ENCODE peak calls at places on chromosomes 2 and 18, in eight cellular contexts. H is effector memory CD4-positive, alpha-beta T cell; O is right lobe of liver; M is CD4-positive, CD25-positive, alpha-beta regulatory T cell; Z is neuronal stem cell; X is CD4-positive, alpha-beta T cell; G is stomach; B is ascending aorta. R is an unnamed sample.
A peak's percentile ranks its signal among the peaks of the same experiment; 100 is the strongest.

GRCh38 chr2:200338692-200339091 is 32.2 kb downstream of the SPATS2L start:
- DNase-seq in H (no peak), O (no peak), M (no peak), Z (no peak), X (no peak), G (no peak), B (no peak), R (no peak)

GRCh38 chr2:57881998-57882884 is 164.4 kb upstream of the VRK2 start:
- DNase-seq in H (no peak), O (no peak), M (no peak), Z (no peak), X (no peak), G (no peak), B (no peak), R (no peak)

GRCh38 chr2:104866122-104866864 is 12.4 kb downstream of the POU3F3 start:
- DNase-seq in H (no peak), O (no peak), M (no peak), Z (no peak), X (no peak), G (no peak), B (no peak), R (no peak)

GRCh38 chr2:120605231-120605935 is 130.3 kb upstream of the GLI2 start:
- DNase-seq in H (no peak), O (peak; percentile 35), M (no peak), Z (no peak), X (no peak), G (no peak), B (no peak), R (no peak)

GRCh38 chr2:148875387-148876051 is 492 bp downstream of the KIF5C start:
- DNase-seq in H (no peak), O (no peak), M (no peak), Z (no peak), X (peak; percentile 18), G (no peak), B (no peak), R (peak; percentile 22)

GRCh38 chr2:8604262-8604661 is 77.6 kb upstream of the ID2 start:
- DNase-seq in H (no peak), O (no peak), M (no peak), Z (no peak), X (no peak), G (no peak), B (no peak), R (no peak)

GRCh38 chr2:64698668-64699444 is 45.1 kb upstream of the SERTAD2 start:
- DNase-seq in H (no peak), O (no peak), M (no peak), Z (no peak), X (no peak), G (no peak), B (no peak), R (no peak)

GRCh38 chr18:49976810-49977209 is 163.5 kb upstream of the ACAA2 start:
- DNase-seq in H (no peak), O (no peak), M (no peak), Z (no peak), X (no peak), G (no peak), B (no peak), R (no peak)

GRCh38 chr18:21444465-21445023 is 156.0 kb downstream of the ESCO1 start:
- DNase-seq in H (no peak), O (no peak), M (no peak), Z (peak; percentile 32), X (no peak), G (no peak), B (no peak), R (no peak)

GRCh38 chr2:190069936-190070696 is 7.6 kb upstream of the MSTN start:
- DNase-seq in H (no peak), O (no peak), M (peak; percentile 41), Z (peak; percentile 37), X (no peak), G (peak; percentile 68), B (no peak), R (no peak)

GRCh38 chr2:152405206-152406118 is 70.5 kb downstream of the FMNL2 start:
- DNase-seq in H (no peak), O (no peak), M (no peak), Z (no peak), X (no peak), G (no peak), B (no peak), R (no peak)

GRCh38 chr2:57373530-57373929 is 673.1 kb upstream of the VRK2 start:
- DNase-seq in H (no peak), O (no peak), M (no peak), Z (no peak), X (no peak), G (no peak), B (no peak), R (no peak)

GRCh38 chr2:186426153-186427016 is 59.7 kb upstream of the ZC3H15 start:
- DNase-seq in H (no peak), O (no peak), M (no peak), Z (no peak), X (no peak), G (no peak), B (no peak), R (no peak)

GRCh38 chr2:230703514-230703913 is 9.1 kb upstream of the CAB39 start:
- DNase-seq in H (no peak), O (no peak), M (no peak), Z (no peak), X (no peak), G (no peak), B (no peak), R (no peak)

GRCh38 chr2:173053043-173053699 is 22.5 kb upstream of the MAP3K20 start:
- DNase-seq in H (no peak), O (no peak), M (no peak), Z (no peak), X (no peak), G (no peak), B (no peak), R (no peak)

GRCh38 chr18:63255435-63255834 is 64.1 kb downstream of the BCL2 start:
- DNase-seq in H (no peak), O (no peak), M (no peak), Z (no peak), X (no peak), G (no peak), B (no peak), R (no peak)

GRCh38 chr2:7118606-7119503 is 201.6 kb downstream of the RNF144A start:
- DNase-seq in H (no peak), O (no peak), M (no peak), Z (peak; percentile 50), X (no peak), G (no peak), B (no peak), R (no peak)

GRCh38 chr2:15407666-15408065 is 153.5 kb downstream of the NBAS start:
- DNase-seq in H (no peak), O (no peak), M (no peak), Z (no peak), X (no peak), G (no peak), B (no peak), R (no peak)

GRCh38 chr2:67290451-67290991 is 106.6 kb upstream of the ETAA1 start:
- DNase-seq in H (no peak), O (no peak), M (no peak), Z (no peak), X (no peak), G (no peak), B (no peak), R (no peak)

DNA sequence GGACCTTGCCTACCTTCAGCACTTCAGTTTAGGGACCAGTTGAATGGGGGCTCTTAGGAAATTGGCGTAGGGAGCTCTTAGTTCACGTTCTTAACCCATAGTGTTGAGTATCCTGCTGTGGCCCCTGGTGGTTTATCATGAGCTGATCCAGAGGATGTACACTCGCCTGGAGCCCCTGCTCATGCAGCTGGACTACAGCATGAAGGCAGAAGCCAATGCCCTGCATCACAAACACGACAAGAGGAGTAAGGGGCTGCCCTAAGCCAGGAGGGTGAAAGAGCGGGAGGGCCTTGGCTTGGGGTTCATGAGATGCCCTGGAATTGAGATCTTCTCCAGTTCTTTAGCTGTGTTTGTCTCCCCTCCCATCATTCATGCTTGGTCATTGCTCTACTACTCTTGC is 2.9 kb downstream of the RETREG2 start:
- DNase-seq in H (no peak), O (no peak), M (no peak), Z (no peak), X (no peak), G (no peak), B (no peak), R (no peak)
- H3K9me3 ChIP-seq in H (no peaks in the 10 kb centered on the region), O (no peaks in the 10 kb centered on the region), M (no peaks in the 10 kb centered on the region), Z (no peaks in the 10 kb centered on the region), X (no peaks in the 10 kb centered on the region), G (no peaks in the 10 kb centered on the region), B (no peaks in the 10 kb centered on the region), R (no peaks in the 10 kb centered on the region)

DNA sequence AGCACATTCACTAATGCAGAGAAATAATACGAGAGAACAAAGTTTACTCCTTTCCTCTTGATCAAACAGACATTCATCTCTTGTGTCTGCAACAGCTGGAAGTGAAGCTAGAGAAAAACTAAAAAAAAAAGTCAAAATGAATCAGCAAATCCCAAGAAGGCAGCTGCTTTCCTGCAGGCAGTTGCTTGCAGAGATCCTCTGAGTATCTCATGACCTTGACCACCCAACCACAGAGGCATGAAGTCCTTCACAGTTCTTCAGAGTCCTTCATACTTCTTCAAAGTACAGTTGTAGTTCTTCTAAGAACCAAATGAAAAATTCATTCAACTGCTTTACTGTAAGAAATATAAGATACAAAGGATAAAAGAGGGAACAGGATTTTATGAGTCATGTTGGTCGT is 97.2 kb upstream of the ACVR1C start:
- DNase-seq in H (no peak), O (no peak), M (no peak), Z (no peak), X (no peak), G (no peak), B (no peak), R (no peak)
- H3K9me3 ChIP-seq in H (peaks cover 4% of the 10 kb centered on the region), O (peaks cover 2% of the 10 kb centered on the region), M (peaks cover 29% of the 10 kb centered on the region), Z (peaks cover 16% of the 10 kb centered on the region), X (peaks cover 27% of the 10 kb centered on the region), G (no peaks in the 10 kb centered on the region), B (peaks cover 21% of the 10 kb centered on the region), R (peaks cover 3% of the 10 kb centered on the region)

GRCh38 chr2:150900913-150901312 is 360.8 kb downstream of the RBM43 start:
- DNase-seq in H (no peak), O (no peak), M (no peak), Z (no peak), X (no peak), G (no peak), B (no peak), R (no peak)
- H3K9me3 ChIP-seq in H (no peaks in the 10 kb centered on the region), O (no peaks in the 10 kb centered on the region), M (no peaks in the 10 kb centered on the region), Z (peaks cover 24% of the 10 kb centered on the region), X (no peaks in the 10 kb centered on the region), G (no peaks in the 10 kb centered on the region), B (no peaks in the 10 kb centered on the region), R (no peaks in the 10 kb centered on the region)

GRCh38 chr18:3667255-3668137 is 217.5 kb downstream of the TGIF1 start:
- DNase-seq in H (no peak), O (peak; percentile 69), M (no peak), Z (no peak), X (no peak), G (no peak), B (no peak), R (no peak)
- H3K9me3 ChIP-seq in H (no peaks in the 10 kb centered on the region), O (no peaks in the 10 kb centered on the region), M (no peaks in the 10 kb centered on the region), Z (no peaks in the 10 kb centered on the region), X (no peaks in the 10 kb centered on the region), G (no peaks in the 10 kb centered on the region), B (no peaks in the 10 kb centered on the region), R (no peaks in the 10 kb centered on the region)

GRCh38 chr2:116057538-116057937 is 1615.1 kb downstream of the DPP10 start:
- DNase-seq in H (no peak), O (no peak), M (no peak), Z (no peak), X (no peak), G (no peak), B (no peak), R (no peak)
- H3K9me3 ChIP-seq in H (no peaks in the 10 kb centered on the region), O (no peaks in the 10 kb centered on the region), M (peaks cover 3% of the 10 kb centered on the region), Z (no peaks in the 10 kb centered on the region), X (no peaks in the 10 kb centered on the region), G (no peaks in the 10 kb centered on the region), B (no peaks in the 10 kb centered on the region), R (no peaks in the 10 kb centered on the region)